ENCODE peak calls at places on chromosomes 3 and 15, in nine cellular contexts. C is uterus, G is trophoblast cell, R is neuronal stem cell, T is left ventricle myocardium inferior, P is A673, V is ascending aorta, Y is heart left ventricle, D is MM.1S. K is an unnamed sample.

GRCh38 chr3:52436500-52437106 is 8.3 kb downstream of the SEMA3G start:
- DNase-seq in Y (peak), C (no peak), V (no peak), P (no peak), T (peak), D (no peak), G (no peak), R (no peak), K (no peak)

GRCh38 chr3:189236352-189236751 is 64.6 kb downstream of the TPRG1 start:
- DNase-seq in P (no peak), G (peak), Y (no peak), T (no peak), C (no peak), D (no peak), V (no peak), R (no peak), K (no peak)

GRCh38 chr15:63999177-63999576 is 47.1 kb downstream of the DAPK2 start:
- DNase-seq in V (no peak), Y (no peak), R (no peak), G (no peak), P (peak), D (no peak), T (no peak), C (no peak), K (no peak)

GRCh38 chr3:176310641-176311040 is 886.6 kb downstream of the TBL1XR1 start:
- DNase-seq in C (no peak), R (no peak), Y (no peak), G (no peak), V (no peak), T (no peak), P (no peak), D (no peak), K (no peak)

GRCh38 chr15:38253448-38253847 is 812 bp downstream of the SPRED1 start:
- DNase-seq in Y (no peak), V (no peak), G (peak), P (peak), C (no peak), T (no peak), R (peak), D (no peak), K (no peak)

GRCh38 chr3:139189943-139190342 is 145.3 kb upstream of the PRR23C start:
- DNase-seq in P (no peak), R (no peak), T (no peak), Y (no peak), C (no peak), V (no peak), D (no peak), G (no peak), K (no peak)

GRCh38 chr3:4524423-4524769 is 31.2 kb downstream of the ITPR1 start:
- DNase-seq in D (no peak), R (no peak), P (no peak), C (no peak), V (no peak), T (no peak), Y (peak), G (no peak), K (no peak)

GRCh38 chr3:146861262-146861661 is 256.1 kb upstream of the PLSCR5 start:
- DNase-seq in P (no peak), T (no peak), C (no peak), D (no peak), R (no peak), Y (no peak), G (no peak), V (no peak), K (no peak)

GRCh38 chr3:45110185-45110833 is 35.9 kb downstream of the CDCP1 start:
- DNase-seq in C (no peak), D (peak), P (no peak), V (no peak), R (no peak), G (no peak), T (no peak), Y (no peak), K (no peak)

GRCh38 chr3:47541583-47542108 is 28.1 kb upstream of the ELP6 start:
- DNase-seq in C (no peak), G (no peak), D (no peak), T (no peak), V (no peak), P (no peak), Y (no peak), R (no peak), K (no peak)

GRCh38 chr15:70178335-70179084 is 80.8 kb upstream of the TLE3 start:
- DNase-seq in Y (no peak), R (no peak), G (no peak), C (no peak), D (no peak), T (no peak), V (no peak), P (no peak), K (no peak)

GRCh38 chr3:189841474-189842205 is 210.5 kb downstream of the TP63 start:
- DNase-seq in P (no peak), C (no peak), V (no peak), G (peak), D (no peak), T (no peak), R (no peak), Y (no peak), K (no peak)

GRCh38 chr3:131020122-131020693 is 6.4 kb downstream of the ASTE1 start:
- DNase-seq in T (no peak), C (no peak), V (no peak), P (no peak), R (no peak), Y (no peak), G (no peak), D (no peak), K (no peak)

GRCh38 chr3:11156026-11156410 is 1.7 kb downstream of the HRH1 start:
- DNase-seq in V (no peak), P (no peak), Y (no peak), T (no peak), D (no peak), G (no peak), R (no peak), C (no peak), K (no peak)

GRCh38 chr3:160105902-160106584 is 117.4 kb downstream of the IL12A start:
- DNase-seq in G (peak), R (no peak), V (no peak), P (no peak), C (no peak), D (no peak), T (no peak), Y (no peak), K (no peak)

GRCh38 chr3:61613666-61614065 is 52.3 kb downstream of the PTPRG start:
- DNase-seq in G (no peak), C (no peak), V (no peak), D (no peak), R (no peak), Y (no peak), T (no peak), P (no peak), K (no peak)

GRCh38 chr15:90101130-90101968 is 919 bp downstream of the IDH2 start:
- DNase-seq in T (peak), C (peak), G (peak), P (peak), V (no peak), Y (peak), D (peak), R (peak), K (no peak)

GRCh38 chr3:109977903-109978302 is 640.6 kb upstream of the DPPA4 start:
- DNase-seq in V (no peak), C (no peak), D (no peak), P (no peak), R (no peak), Y (no peak), G (no peak), T (no peak), K (no peak)

GRCh38 chr15:98805434-98806274 is 157.3 kb downstream of the IGF1R start:
- DNase-seq in D (no peak), V (no peak), R (no peak), C (no peak), G (no peak), P (peak), T (no peak), Y (no peak), K (no peak)

GRCh38 chr3:106114220-106114619 is 245.4 kb upstream of the CBLB start:
- DNase-seq in P (no peak), D (no peak), V (no peak), G (no peak), R (no peak), T (no peak), Y (no peak), C (no peak), K (no peak)

GRCh38 chr15:93861956-93862741 is 369.2 kb upstream of the MCTP2 start:
- DNase-seq in V (no peak), G (no peak), C (no peak), P (no peak), T (no peak), D (no peak), R (no peak), Y (peak), K (no peak)

GRCh38 chr3:141812091-141812490 is 48.9 kb downstream of the GRK7 start:
- DNase-seq in T (no peak), V (no peak), C (no peak), P (peak), R (no peak), D (no peak), G (no peak), Y (no peak), K (no peak)

GRCh38 chr3:135837977-135838636 is 127.4 kb upstream of the PPP2R3A start:
- DNase-seq in T (no peak), Y (no peak), P (no peak), R (no peak), V (no peak), C (no peak), D (no peak), G (no peak), K (no peak)

GRCh38 chr15:77224352-77224751 is 153.4 kb upstream of the TSPAN3 start:
- DNase-seq in G (no peak), R (peak), C (no peak), T (no peak), Y (no peak), V (no peak), P (peak), D (peak), K (no peak)

GRCh38 chr15:92393287-92393993 is at the start of gene ST8SIA2:
- DNase-seq in G (no peak), D (peak), T (peak), R (peak), P (peak), V (no peak), Y (no peak), C (no peak), K (no peak)

GRCh38 chr3:187765342-187765741 is 20.1 kb upstream of the BCL6 start:
- DNase-seq in T (no peak), V (no peak), Y (no peak), P (no peak), R (no peak), C (no peak), G (no peak), D (no peak), K (no peak)

GRCh38 chr3:108489776-108490175 is 20.6 kb downstream of the MYH15 start:
- DNase-seq in G (peak), R (peak), P (peak), C (no peak), D (peak), V (no peak), Y (no peak), T (no peak), K (no peak)

GRCh38 chr3:24683511-24684384 is 189.1 kb upstream of the THRB start:
- DNase-seq in T (no peak), V (no peak), Y (no peak), C (peak), G (peak), P (peak), R (peak), D (no peak), K (no peak)

GRCh38 chr3:127820221-127820870 is 2.0 kb downstream of the MGLL start:
- DNase-seq in G (peak), D (no peak), T (no peak), Y (no peak), P (peak), R (no peak), V (no peak), C (no peak), K (no peak)

GRCh38 chr3:58288011-58288728 is 17.9 kb upstream of the RPP14 start:
- DNase-seq in D (no peak), R (no peak), Y (no peak), T (no peak), V (no peak), C (no peak), G (no peak), P (no peak), K (no peak)

GRCh38 chr3:104279617-104280016 is 1087.1 kb upstream of the ALCAM start:
- DNase-seq in G (no peak), C (no peak), P (peak), R (no peak), Y (no peak), D (peak), V (no peak), T (no peak), K (no peak)

DNA sequence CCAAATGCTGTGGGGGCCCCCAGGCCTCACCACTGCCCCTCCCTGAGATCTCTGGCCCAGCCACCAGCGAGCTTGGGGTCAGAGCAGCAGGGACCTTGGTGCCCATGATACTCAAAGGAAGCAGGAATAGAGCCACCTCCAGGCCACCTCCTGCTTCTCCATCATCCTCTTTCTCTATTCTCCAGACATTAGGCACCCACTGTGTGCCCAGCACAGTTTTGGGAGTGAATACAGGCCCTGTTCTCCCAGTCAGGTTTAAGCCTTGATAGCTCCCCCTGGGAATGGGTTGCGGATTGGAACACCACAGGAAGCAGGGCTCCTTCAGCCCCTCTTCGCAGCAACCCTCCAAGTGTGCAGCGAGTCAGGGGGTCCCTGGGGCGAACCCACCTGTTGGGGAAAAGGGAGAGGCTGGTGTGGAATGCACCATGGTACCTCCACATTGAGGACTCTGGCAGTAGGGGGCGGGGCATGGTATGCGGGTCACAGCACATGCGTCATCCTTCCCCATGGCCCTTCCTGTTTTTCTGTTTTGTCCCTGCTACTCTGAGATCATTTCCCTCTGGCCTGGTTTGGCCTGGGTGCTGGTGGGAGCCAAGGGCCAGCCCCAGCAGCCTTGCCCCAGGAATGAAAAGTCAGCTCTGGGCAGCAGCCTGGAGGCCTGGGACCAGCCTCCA is 14.2 kb upstream of the SEMA3B start:
- DNase-seq in C (peak), P (no peak), T (peak), G (peak), R (no peak), D (no peak), V (peak), Y (peak), K (no peak)
- H3K27ac ChIP-seq in C (peak), P (no peak), T (peak), G (no peak), R (no peak), D (no peak), V (peak), Y (peak), K (peak)

GRCh38 chr3:73621388-73621787 is 3.4 kb downstream of the PDZRN3 start:
- DNase-seq in P (no peak), D (no peak), G (no peak), Y (peak), T (peak), R (no peak), V (no peak), C (peak), K (no peak)
- H3K27ac ChIP-seq in P (no peak), D (no peak), G (peak), Y (peak), T (peak), R (no peak), V (peak), C (peak), K (peak)

GRCh38 chr3:129577356-129577755 is 29.1 kb downstream of the PLXND1 start:
- DNase-seq in C (no peak), T (peak), R (no peak), P (no peak), D (no peak), G (no peak), V (peak), Y (no peak), K (no peak)
- H3K27ac ChIP-seq in C (peak), T (peak), R (no peak), P (no peak), D (peak), G (no peak), V (peak), Y (peak), K (no peak)

DNA sequence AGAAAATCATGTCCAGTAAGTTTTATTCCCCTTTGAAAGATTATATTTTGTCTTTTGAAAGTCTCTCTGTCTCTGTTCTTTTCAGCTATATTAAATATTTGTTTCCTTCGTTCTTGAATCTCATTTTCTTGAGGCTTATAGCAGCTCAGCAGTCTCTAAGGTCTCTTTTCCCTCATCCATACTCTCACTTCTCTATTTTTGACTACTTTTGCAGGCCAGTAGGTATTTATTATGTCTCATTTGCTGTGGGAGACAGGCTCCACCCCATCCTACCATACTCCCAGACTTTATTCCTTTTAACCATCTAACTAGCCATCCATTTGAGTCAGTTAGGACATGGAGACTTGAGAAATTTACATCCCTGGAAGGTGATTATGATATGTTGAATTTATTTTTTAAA is 71.0 kb downstream of the FILIP1L start:
- DNase-seq in C (no peak), T (no peak), Y (no peak), R (no peak), D (no peak), G (no peak), P (no peak), V (no peak), K (no peak)
- H3K27ac ChIP-seq in C (peak), T (peak), Y (peak), R (no peak), D (no peak), G (no peak), P (no peak), V (peak), K (peak)

GRCh38 chr15:36067483-36068274 is 511.7 kb upstream of the CDIN1 start:
- DNase-seq in Y (no peak), P (no peak), T (no peak), D (no peak), V (no peak), C (no peak), R (no peak), G (no peak), K (no peak)
- H3K27ac ChIP-seq in Y (no peak), P (no peak), T (no peak), D (no peak), V (no peak), C (no peak), R (no peak), G (no peak), K (no peak)

DNA sequence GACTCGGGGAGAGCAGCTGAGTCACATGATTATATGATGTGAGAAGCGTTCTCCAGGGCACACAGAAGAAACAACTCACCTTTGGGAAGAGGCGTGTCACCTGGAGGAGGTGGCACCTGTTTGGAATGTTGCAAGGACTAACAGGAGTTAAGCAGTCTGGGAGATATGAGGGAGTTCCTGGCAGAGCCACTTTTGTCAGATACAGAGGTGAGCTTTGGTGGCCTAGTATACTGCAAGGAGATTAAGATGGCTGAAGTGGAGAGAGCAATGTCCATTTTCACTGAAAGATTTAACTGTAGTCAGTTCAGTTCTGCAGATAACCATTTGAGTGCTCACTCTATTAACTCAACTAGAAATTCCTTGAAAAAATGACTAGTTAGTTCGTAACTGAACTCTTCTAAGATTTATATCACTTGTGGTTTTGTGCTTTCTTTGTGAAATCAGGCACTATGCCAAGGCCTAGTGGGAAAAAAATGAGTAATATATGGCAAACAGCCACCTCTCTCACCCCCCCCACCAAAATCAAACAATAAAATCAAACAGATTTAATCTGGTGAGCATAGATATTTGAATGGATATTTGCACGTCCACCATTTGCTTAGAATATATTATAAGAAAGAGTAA is 61.3 kb downstream of the CRYBG3 start:
- DNase-seq in C (no peak), G (no peak), Y (no peak), V (no peak), P (peak), T (no peak), R (no peak), D (no peak), K (no peak)
- H3K27ac ChIP-seq in C (no peak), G (no peak), Y (peak), V (no peak), P (no peak), T (peak), R (no peak), D (no peak), K (no peak)

DNA sequence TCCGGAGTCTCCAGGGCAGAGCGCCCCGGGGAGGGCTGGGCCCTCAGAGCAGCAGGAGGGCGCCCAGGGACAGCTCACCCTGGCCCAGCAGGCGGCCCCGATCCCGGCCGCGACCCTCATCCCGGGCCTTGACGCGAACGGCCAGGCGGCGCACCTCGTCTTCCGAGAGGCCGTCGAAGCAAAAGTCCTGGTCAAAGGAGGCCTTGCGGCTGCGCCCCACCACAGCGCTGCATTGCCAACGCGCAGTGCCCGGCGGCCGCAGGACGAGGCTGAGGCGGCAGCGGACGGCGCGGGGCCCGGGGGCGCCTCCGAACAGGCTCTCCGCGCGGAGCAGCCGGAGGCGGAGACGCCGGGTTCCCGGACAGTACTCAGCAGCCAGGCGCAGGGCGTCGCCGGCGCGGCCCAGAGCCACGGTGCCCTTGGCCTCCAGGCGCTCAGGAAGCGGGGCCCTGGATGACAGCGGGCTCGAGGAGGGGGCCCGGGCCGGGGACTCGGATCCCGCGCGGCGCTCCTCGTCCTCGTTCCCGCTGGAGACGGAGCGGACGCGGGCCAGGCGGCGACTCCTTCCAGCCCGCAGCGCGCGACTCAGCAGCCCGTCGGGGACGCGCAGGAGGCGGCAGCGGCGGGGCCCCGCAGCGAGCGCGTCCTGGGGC is 1.1 kb downstream of the C2CD4B start:
- DNase-seq in T (peak), Y (no peak), V (no peak), R (peak), C (no peak), P (peak), G (no peak), D (no peak), K (no peak)
- H3K27ac ChIP-seq in T (peak), Y (peak), V (no peak), R (no peak), C (peak), P (no peak), G (no peak), D (no peak), K (no peak)

GRCh38 chr3:123660900-123661299 is 76.0 kb upstream of the HACD2 start:
- DNase-seq in Y (peak), P (peak), D (no peak), T (peak), C (peak), G (no peak), V (peak), R (no peak), K (peak)
- H3K27ac ChIP-seq in Y (peak), P (no peak), D (no peak), T (peak), C (peak), G (no peak), V (peak), R (no peak), K (peak)

K was measured in thoracic aorta.